ENCODE peak calls at places on chromosomes 3 and 15, in four cellular contexts. R, N, E and J are unnamed samples.
A peak's percentile ranks its signal among the peaks of the same experiment; 100 is the strongest.

GRCh38 chr3:64147211-64147610 is 78.1 kb downstream of the PRICKLE2 start:
- DNase-seq in R (no peak), N (no peak), E (no peak), J (no peak)

GRCh38 chr3:188947401-188947982 is 224.3 kb upstream of the TPRG1 start:
- DNase-seq in R (peak; percentile 33), N (peak; percentile 63), E (peak; percentile 87), J (peak; percentile 83)

GRCh38 chr3:162122405-162122804 is 625.8 kb downstream of the OTOL1 start:
- DNase-seq in R (no peak), N (peak; percentile 35), E (peak; percentile 81), J (no peak)

GRCh38 chr3:101854608-101855304 is 5.4 kb downstream of the NFKBIZ start:
- DNase-seq in R (no peak), N (no peak), E (no peak), J (no peak)

GRCh38 chr15:63509056-63509696 is 4.8 kb downstream of the USP3 start:
- DNase-seq in R (no peak), N (no peak), E (no peak), J (peak; percentile 21)

GRCh38 chr3:193890036-193890897 is 245.7 kb upstream of the HES1 start:
- DNase-seq in R (no peak), N (no peak), E (no peak), J (no peak)

GRCh38 chr3:16841906-16842709 is 42.6 kb upstream of the PLCL2 start:
- DNase-seq in R (peak; percentile 89), N (no peak), E (no peak), J (no peak)

GRCh38 chr3:31755911-31756658 is 223.4 kb downstream of the STT3B start:
- DNase-seq in R (no peak), N (no peak), E (no peak), J (peak; percentile 10)

GRCh38 chr15:60591491-60592385 is 112.8 kb upstream of the ICE2 start:
- DNase-seq in R (peak; percentile 56), N (no peak), E (peak; percentile 35), J (peak; percentile 58)

GRCh38 chr15:73952913-73953750 is 26.9 kb downstream of the LOXL1 start:
- DNase-seq in R (no peak), N (no peak), E (no peak), J (no peak)

GRCh38 chr15:40325700-40326099 is 2.2 kb downstream of the INAFM2 start:
- DNase-seq in R (no peak), N (no peak), E (no peak), J (no peak)